ENCODE peak calls at places on chromosome 5, in seven cellular contexts. P is astrocyte of the spinal cord, G is foreskin fibroblast, H is retinal pigment epithelial cell, W is SK-N-SH, I is AG10803, E is Panc1. M is an unnamed sample.
A peak's percentile ranks its signal among the peaks of the same experiment; 100 is the strongest.

GRCh38 chr5:151155777-151156731 is 1.5 kb downstream of the ANXA6 start:
- DNase-seq in P (peak; percentile 59), G (peak; percentile 86), H (no peak), W (peak; percentile 87), I (peak; percentile 54), E (no peak), M (no peak)

GRCh38 chr5:137078171-137078665 is 420.9 kb downstream of the SPOCK1 start:
- DNase-seq in P (peak; percentile 33), G (peak; percentile 18), H (no peak), W (no peak), I (no peak), E (peak; percentile 46), M (no peak)

GRCh38 chr5:133236541-133236951 is 184.7 kb downstream of the HSPA4 start:
- DNase-seq in P (no peak), G (no peak), H (no peak), W (no peak), I (no peak), E (no peak), M (no peak)

GRCh38 chr5:23459214-23459613 is 48.2 kb upstream of the PRDM9 start:
- DNase-seq in P (no peak), G (no peak), H (no peak), W (no peak), I (no peak), E (no peak), M (no peak)

GRCh38 chr5:127867006-127867788 is 164.0 kb downstream of the CCDC192 start:
- DNase-seq in P (no peak), G (no peak), H (no peak), W (no peak), I (no peak), E (no peak), M (no peak)

GRCh38 chr5:37198842-37199241 is 50.3 kb downstream of the CPLANE1 start:
- DNase-seq in P (no peak), G (peak; percentile 48), H (no peak), W (no peak), I (peak; percentile 18), E (no peak), M (no peak)

GRCh38 chr5:13664377-13664776 is 280.1 kb downstream of the DNAH5 start:
- DNase-seq in P (peak; percentile 90), G (peak; percentile 57), H (peak; percentile 15), W (no peak), I (peak; percentile 90), E (no peak), M (peak; percentile 61)

GRCh38 chr5:123976393-123977029 is 464.5 kb downstream of the CSNK1G3 start:
- DNase-seq in P (no peak), G (no peak), H (no peak), W (no peak), I (no peak), E (no peak), M (no peak)

GRCh38 chr5:142871056-142871879 is 101.1 kb downstream of the ARHGAP26 start:
- DNase-seq in P (no peak), G (no peak), H (no peak), W (no peak), I (no peak), E (no peak), M (no peak)

GRCh38 chr5:113271753-113272454 is 162.9 kb downstream of the TSSK1B start:
- DNase-seq in P (no peak), G (no peak), H (no peak), W (no peak), I (no peak), E (no peak), M (no peak)

GRCh38 chr5:35096933-35097332 is 49.2 kb upstream of the AGXT2 start:
- DNase-seq in P (no peak), G (no peak), H (no peak), W (no peak), I (no peak), E (no peak), M (no peak)

GRCh38 chr5:73690015-73690414 is 64.0 kb downstream of the ARHGEF28 start:
- DNase-seq in P (no peak), G (no peak), H (no peak), W (no peak), I (no peak), E (no peak), M (no peak)

GRCh38 chr5:173329370-173330150 is 1.3 kb upstream of the STC2 start:
- DNase-seq in P (peak; percentile 23), G (peak; percentile 68), H (no peak), W (peak; percentile 81), I (peak; percentile 54), E (no peak), M (no peak)

GRCh38 chr5:80231243-80231642 is 24.6 kb downstream of the SERINC5 start:
- DNase-seq in P (peak; percentile 85), G (peak; percentile 46), H (no peak), W (no peak), I (peak; percentile 61), E (no peak), M (no peak)

GRCh38 chr5:140227046-140227445 is 52.1 kb downstream of the CYSTM1 start:
- DNase-seq in P (no peak), G (no peak), H (no peak), W (no peak), I (no peak), E (no peak), M (no peak)

DNA sequence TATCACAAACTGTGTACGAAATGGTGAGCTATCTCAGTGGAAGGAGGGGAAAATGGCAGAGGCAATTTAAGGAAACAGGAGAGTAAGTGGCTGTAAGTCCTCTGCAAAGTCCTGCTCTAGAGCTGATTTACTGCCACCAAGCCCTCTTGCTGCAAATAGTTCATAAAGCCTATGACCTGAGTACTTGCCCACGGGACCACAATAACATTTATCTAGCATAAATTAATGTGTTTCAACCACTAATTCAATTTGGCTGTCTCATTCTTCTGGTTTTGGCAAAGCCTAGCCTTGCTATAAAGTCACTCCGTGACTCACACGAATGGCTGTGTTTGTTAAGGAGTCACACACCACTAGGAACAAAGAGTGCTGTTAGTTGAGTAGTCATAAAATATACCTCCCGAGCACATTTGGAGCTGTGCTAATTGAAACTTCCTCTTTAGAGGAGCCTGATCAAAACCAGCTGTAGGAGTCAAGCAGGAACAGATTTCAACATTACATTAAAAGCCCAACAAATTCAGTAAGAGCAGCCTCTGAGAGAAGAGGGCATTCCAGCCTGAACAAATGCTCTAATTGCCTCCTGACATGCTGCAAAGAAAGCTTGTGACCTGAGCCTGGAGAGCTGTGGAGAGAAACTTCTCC is 738.7 kb upstream of the ZNF608 start:
- DNase-seq in P (peak; percentile 99), G (peak; percentile 99), H (peak; percentile 93), W (peak; percentile 32), I (peak; percentile 99), E (peak; percentile 90), M (peak; percentile 99)
- H3K4me3 ChIP-seq in P (no peak overlapping the region), G (no peak overlapping the region), H (peak overlapping the region; percentile 17), W (peak overlapping the region; percentile 9), I (no peak overlapping the region), E (peak overlapping the region; percentile 41), M (no peak overlapping the region)

GRCh38 chr5:89262030-89262429 is 379.0 kb upstream of the MEF2C start:
- DNase-seq in P (no peak), G (no peak), H (no peak), W (no peak), I (no peak), E (no peak), M (no peak)

GRCh38 chr5:89267764-89268163 is 384.8 kb upstream of the MEF2C start:
- DNase-seq in P (no peak), G (no peak), H (no peak), W (no peak), I (no peak), E (no peak), M (no peak)

GRCh38 chr5:89265511-89266169 is 382.7 kb upstream of the MEF2C start:
- DNase-seq in P (peak; percentile 89), G (peak; percentile 85), H (no peak), W (no peak), I (peak; percentile 89), E (no peak), M (no peak)

GRCh38 chr5:89260254-89260653 is 377.3 kb upstream of the MEF2C start:
- DNase-seq in P (no peak), G (peak; percentile 52), H (no peak), W (no peak), I (no peak), E (no peak), M (no peak)

GRCh38 chr5:89263846-89264245 is 380.9 kb upstream of the MEF2C start:
- DNase-seq in P (no peak), G (no peak), H (no peak), W (no peak), I (no peak), E (no peak), M (no peak)
- TF ChIP-seq CTCF in P (no peak), G (no peak), H (no peak), W (no peak), I (no peak), E (no peak), M (no peak)

DNA sequence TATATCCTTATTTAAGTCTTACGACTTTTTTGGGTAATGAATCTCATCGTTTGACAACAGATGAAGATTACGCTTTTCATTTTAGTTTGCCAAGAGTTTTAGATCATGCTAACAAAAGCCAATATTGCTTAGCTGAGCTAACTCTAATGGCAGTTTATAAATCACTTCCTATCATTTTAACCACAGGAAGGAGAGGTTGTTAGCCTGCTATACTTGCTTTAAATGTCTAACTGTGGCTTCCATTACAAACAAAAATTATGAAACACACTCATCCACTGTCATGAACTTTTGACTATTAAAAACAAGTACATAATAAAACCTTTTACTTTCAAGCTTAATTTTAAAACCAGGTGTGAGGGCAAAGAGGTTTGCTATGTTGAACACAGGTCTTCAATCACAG is 53.7 kb upstream of the ANKH start:
- DNase-seq in P (peak; percentile 51), G (no peak), H (no peak), W (no peak), I (peak; percentile 21), E (no peak), M (no peak)
- H3K4me3 ChIP-seq in P (no peak overlapping the region), G (no peak overlapping the region), H (no peak overlapping the region), W (no peak overlapping the region), I (no peak overlapping the region), E (no peak overlapping the region), M (no peak overlapping the region)

DNA sequence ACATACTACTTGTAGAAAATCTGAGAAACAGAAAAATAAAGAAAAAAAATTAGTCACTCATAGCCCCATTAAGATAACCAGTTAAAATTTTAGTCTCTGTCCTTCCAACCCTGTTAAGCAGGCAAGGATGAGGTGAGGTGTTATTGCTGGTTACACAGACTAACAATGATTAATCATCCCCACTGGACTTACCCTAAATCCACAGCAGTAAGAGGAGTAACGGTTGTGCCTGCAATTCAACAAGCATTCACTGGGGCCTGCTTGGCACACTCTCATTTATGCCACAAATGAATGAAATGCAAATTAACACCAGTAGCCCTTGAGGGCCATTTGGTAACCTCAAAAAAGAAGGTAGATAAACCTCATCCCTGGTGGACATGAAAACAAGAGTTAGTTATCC is 8.0 kb downstream of the LHFPL2 start:
- DNase-seq in P (peak; percentile 22), G (peak; percentile 39), H (no peak), W (no peak), I (peak; percentile 20), E (no peak), M (no peak)
- TF ChIP-seq CTCF in P (no peak), G (no peak), H (no peak), W (no peak), I (no peak), E (no peak), M (no peak)

GRCh38 chr5:119270955-119271757 is 84.7 kb upstream of the TNFAIP8 start:
- DNase-seq in P (no peak), G (no peak), H (no peak), W (no peak), I (no peak), E (no peak), M (no peak)
- H3K4me3 ChIP-seq in P (no peak overlapping the region), G (no peak overlapping the region), H (no peak overlapping the region), W (no peak overlapping the region), I (no peak overlapping the region), E (no peak overlapping the region), M (no peak overlapping the region)

M was measured in HFF-Myc.